ENCODE peak calls at places on chromosomes 2 and 18, in nine cellular contexts. A, D, R, W, Q, M, O, Y and G are unnamed samples.

GRCh38 chr2:46850742-46851141 is 64.9 kb downstream of the MCFD2 start:
- DNase-seq in A (no peak), R (peak; percentile 87), M (no peak), D (peak; percentile 81), Q (no peak), O (peak; percentile 73), Y (no peak), W (no peak), G (no peak)

GRCh38 chr2:177405029-177405692 is 12.6 kb downstream of the AGPS start:
- DNase-seq in D (no peak), A (no peak), W (no peak), O (no peak), R (no peak), M (no peak), Y (no peak), Q (no peak), G (no peak)

GRCh38 chr2:138691667-138692066 is 88.5 kb downstream of the NXPH2 start:
- DNase-seq in Q (no peak), M (no peak), D (no peak), W (no peak), A (no peak), Y (no peak), R (no peak), O (no peak), G (no peak)

GRCh38 chr2:79713131-79713785 is 200.4 kb downstream of the CTNNA2 start:
- DNase-seq in R (no peak), D (no peak), O (no peak), W (no peak), A (no peak), M (no peak), Q (no peak), Y (no peak), G (no peak)

GRCh38 chr2:107591541-107591940 is 235.2 kb upstream of the RGPD4 start:
- DNase-seq in A (no peak), W (no peak), Q (no peak), D (no peak), O (no peak), Y (no peak), R (no peak), M (no peak), G (no peak)

GRCh38 chr2:171652411-171652775 is 34.9 kb upstream of the DYNC1I2 start:
- DNase-seq in O (no peak), W (no peak), A (no peak), R (no peak), Y (no peak), Q (no peak), M (no peak), D (no peak), G (no peak)

GRCh38 chr18:44343570-44343969 is 337.1 kb upstream of the SETBP1 start:
- DNase-seq in D (no peak), R (no peak), A (no peak), M (no peak), Y (no peak), W (no peak), Q (no peak), O (no peak), G (no peak)

GRCh38 chr2:196431957-196432356 is 207.6 kb upstream of the CCDC150 start:
- DNase-seq in W (peak; percentile 38), R (no peak), M (no peak), D (peak; percentile 62), A (peak; percentile 29), O (no peak), Y (no peak), Q (no peak), G (no peak)

GRCh38 chr2:23557455-23557854 is 172.5 kb downstream of the KLHL29 start:
- DNase-seq in Y (no peak), M (no peak), D (no peak), Q (no peak), A (no peak), O (no peak), R (no peak), W (no peak), G (no peak)

GRCh38 chr18:79576686-79577351 is 102.8 kb upstream of the CTDP1 start:
- DNase-seq in Y (no peak), W (no peak), O (peak; percentile 78), A (no peak), D (peak; percentile 41), Q (no peak), M (no peak), R (peak; percentile 81), G (no peak)

GRCh38 chr2:7023542-7023941 is 106.3 kb downstream of the RNF144A start:
- DNase-seq in Q (no peak), A (no peak), W (no peak), D (no peak), Y (no peak), O (peak; percentile 86), R (peak; percentile 92), M (no peak), G (no peak)